ENCODE peak calls at places on chromosomes 7 and 10, in four cellular contexts. A, O, P and J are unnamed samples.

GRCh38 chr10:101018600-101019439 is 12.1 kb downstream of the PDZD7 start:
- DNase-seq in P (no peak), A (peak; percentile 88), O (peak; percentile 79), J (peak; percentile 88)

GRCh38 chr7:23055582-23056178 is 41.8 kb upstream of the HYCC1 start:
- DNase-seq in P (no peak), A (peak; percentile 37), O (peak; percentile 48), J (peak; percentile 67)

GRCh38 chr10:127552446-127552845 is 3.3 kb downstream of the NPS start:
- DNase-seq in O (no peak), A (no peak), P (no peak), J (no peak)

GRCh38 chr7:75656740-75657139 is 82.0 kb downstream of the HIP1 start:
- DNase-seq in P (no peak), O (no peak), A (no peak), J (no peak)

GRCh38 chr10:32790483-32790882 is 167.5 kb downstream of the ITGB1 start:
- DNase-seq in O (no peak), P (no peak), A (no peak), J (no peak)

GRCh38 chr7:27277628-27278027 is 35.0 kb downstream of the EVX1 start:
- DNase-seq in A (no peak), O (no peak), P (no peak), J (no peak)

GRCh38 chr10:102809753-102810152 is 27.5 kb downstream of the CYP17A1 start:
- DNase-seq in O (no peak), P (no peak), A (no peak), J (no peak)

GRCh38 chr10:21424511-21424910 is 101.0 kb downstream of the SKIDA1 start:
- DNase-seq in A (no peak), O (no peak), P (no peak), J (no peak)

GRCh38 chr10:87864497-87865059 is 1.2 kb downstream of the PTEN start:
- DNase-seq in A (no peak), P (no peak), O (no peak), J (no peak)

GRCh38 chr7:37344886-37345579 is 103.6 kb downstream of the ELMO1 start:
- DNase-seq in P (no peak), O (no peak), A (no peak), J (no peak)

GRCh38 chr7:855686-856369 is 20.5 kb upstream of the GET4 start:
- DNase-seq in A (no peak), O (no peak), P (no peak), J (no peak)

GRCh38 chr10:129525408-129525807 is 58.4 kb downstream of the MGMT start:
- DNase-seq in P (no peak), O (no peak), A (no peak), J (no peak)

GRCh38 chr7:112038353-112038752 is 167.8 kb downstream of the DOCK4 start:
- DNase-seq in P (no peak), O (no peak), A (no peak), J (no peak)

GRCh38 chr10:61941202-61941651 is 39.7 kb downstream of the ARID5B start:
- DNase-seq in O (no peak), P (no peak), A (no peak), J (no peak)

GRCh38 chr7:132336797-132337196 is 239.5 kb downstream of the PLXNA4 start:
- DNase-seq in A (no peak), P (no peak), O (no peak), J (no peak)

GRCh38 chr7:38905026-38905759 is 3.8 kb downstream of the VPS41 start:
- DNase-seq in A (no peak), O (no peak), P (no peak), J (no peak)

GRCh38 chr7:123208793-123209192 is 9.0 kb upstream of the SLC13A1 start:
- DNase-seq in O (no peak), A (no peak), P (no peak), J (peak; percentile 27)

GRCh38 chr10:75708060-75708459 is 276.6 kb downstream of the LRMDA start:
- DNase-seq in A (no peak), O (no peak), P (no peak), J (no peak)

GRCh38 chr7:110534241-110534931 is 556.5 kb upstream of the LRRN3 start:
- DNase-seq in A (no peak), P (no peak), O (peak; percentile 11), J (no peak)